ENCODE peak calls at places on chromosomes 11 and 22, in seven cellular contexts. O is breast epithelium, X is cardiac fibroblast, C is heart right ventricle, E is GM12865, M is H9, S is choroid plexus epithelial cell. G is an unnamed sample.

GRCh38 chr22:25207553-25208157 is 8.0 kb downstream of the CRYBB3 start:
- DNase-seq in C (no peak), M (no peak), X (no peak), S (no peak), O (no peak), E (no peak), G (no peak)

GRCh38 chr11:96317985-96318384 is 25.0 kb downstream of the MAML2 start:
- DNase-seq in O (no peak), S (no peak), C (no peak), E (peak), X (no peak), M (no peak), G (no peak)

GRCh38 chr22:46723882-46724281 is 14.2 kb downstream of the CERK start:
- DNase-seq in O (no peak), E (no peak), S (no peak), X (no peak), C (no peak), M (no peak), G (no peak)

GRCh38 chr11:4090258-4090657 is 4.3 kb upstream of the RRM1 start:
- DNase-seq in C (no peak), M (no peak), O (no peak), S (no peak), X (no peak), E (no peak), G (no peak)

GRCh38 chr11:118002010-118002540 is 15.9 kb downstream of the IL10RA start:
- DNase-seq in O (no peak), X (no peak), E (no peak), C (no peak), S (no peak), M (no peak), G (peak)

GRCh38 chr11:121418625-121419114 is 33.4 kb upstream of the SORL1 start:
- DNase-seq in O (no peak), E (peak), M (no peak), S (no peak), X (no peak), C (no peak), G (no peak)

GRCh38 chr11:69382131-69383128 is 88.5 kb downstream of the MYEOV start:
- DNase-seq in M (peak), C (peak), E (no peak), X (peak), O (peak), S (peak), G (no peak)

GRCh38 chr11:44990665-44991064 is 40.0 kb upstream of the TP53I11 start:
- DNase-seq in X (no peak), S (no peak), M (peak), C (no peak), E (no peak), O (no peak), G (peak)

GRCh38 chr11:97990162-97990920 is 1030.4 kb upstream of the CNTN5 start:
- DNase-seq in C (no peak), M (no peak), O (no peak), S (peak), X (peak), E (no peak), G (no peak)

GRCh38 chr22:40400173-40400572 is 29.8 kb downstream of the SGSM3 start:
- DNase-seq in O (no peak), M (no peak), S (no peak), C (no peak), E (peak), X (no peak), G (no peak)

GRCh38 chr11:122189259-122189658 is 73.2 kb upstream of the BLID start:
- DNase-seq in O (no peak), E (no peak), C (no peak), X (peak), M (no peak), S (peak), G (no peak)

GRCh38 chr11:28058333-28058732 is 49.6 kb downstream of the KIF18A start:
- DNase-seq in E (no peak), S (peak), C (no peak), O (no peak), X (no peak), M (no peak), G (no peak)

GRCh38 chr11:69498614-69499175 is 17.2 kb downstream of the LINC01488 start:
- DNase-seq in O (no peak), E (no peak), M (no peak), C (no peak), S (no peak), X (no peak), G (peak)

GRCh38 chr22:17570851-17571631 is 7.7 kb downstream of the SLC25A18 start:
- DNase-seq in E (no peak), M (no peak), C (peak), O (peak), X (peak), S (peak), G (peak)

GRCh38 chr11:84800755-84801346 is 826.3 kb downstream of the DLG2 start:
- DNase-seq in S (peak), X (peak), M (no peak), O (no peak), E (no peak), C (no peak), G (no peak)

GRCh38 chr11:35089724-35090505 is 49.1 kb upstream of the CD44 start:
- DNase-seq in X (no peak), S (no peak), E (peak), C (no peak), O (no peak), M (no peak), G (no peak)

GRCh38 chr22:19961201-19961580 is 19.6 kb upstream of the TXNRD2 start:
- DNase-seq in X (no peak), E (no peak), O (no peak), M (no peak), C (no peak), S (no peak), G (no peak)

GRCh38 chr11:32385998-32386397 is 49.3 kb downstream of the WT1 start:
- DNase-seq in S (peak), X (peak), E (no peak), M (peak), O (no peak), C (no peak), G (no peak)

GRCh38 chr11:77074626-77075221 is 8.0 kb downstream of the CAPN5 start:
- DNase-seq in E (no peak), S (no peak), M (peak), X (no peak), O (peak), C (no peak), G (no peak)

GRCh38 chr11:117839936-117840813 is 15.6 kb upstream of the FXYD2 start:
- DNase-seq in M (peak), X (no peak), S (no peak), E (no peak), C (no peak), O (no peak), G (peak)

GRCh38 chr22:38873469-38874411 is 1.7 kb upstream of the CBX6 start:
- DNase-seq in E (peak), X (no peak), C (no peak), M (no peak), S (no peak), O (no peak), G (no peak)

GRCh38 chr11:72591785-72592490 is 82.3 kb downstream of the PDE2A start:
- DNase-seq in S (peak), X (no peak), M (no peak), C (no peak), O (no peak), E (peak), G (no peak)

GRCh38 chr22:19691721-19692341 is 22.5 kb upstream of the SEPTIN5 start:
- DNase-seq in X (peak), M (peak), O (peak), C (no peak), S (peak), E (no peak), G (no peak)

GRCh38 chr11:19027829-19028595 is 32.5 kb downstream of the MRGPRX2 start:
- DNase-seq in E (no peak), C (no peak), S (peak), O (no peak), M (no peak), X (peak), G (no peak)

GRCh38 chr11:78313181-78313788 is 104.3 kb downstream of the GAB2 start:
- DNase-seq in S (peak), M (no peak), O (no peak), X (peak), E (no peak), C (no peak), G (no peak)

GRCh38 chr11:130068986-130069683 is 559 bp upstream of the APLP2 start:
- DNase-seq in M (peak), C (peak), X (peak), O (peak), S (peak), E (no peak), G (no peak)

GRCh38 chr11:66950113-66950535 is 8.1 kb downstream of the PC start:
- DNase-seq in S (peak), E (peak), C (no peak), M (peak), O (peak), X (peak), G (no peak)

GRCh38 chr11:2562897-2563215 is 118.0 kb downstream of the KCNQ1 start:
- DNase-seq in E (no peak), C (no peak), X (no peak), S (no peak), O (no peak), M (no peak), G (no peak)

GRCh38 chr22:36386351-36386899 is 1.3 kb downstream of the MYH9 start:
- DNase-seq in E (peak), S (no peak), X (peak), C (peak), O (no peak), M (no peak), G (no peak)

GRCh38 chr11:13277719-13278619 is at the start of gene BMAL1:
- DNase-seq in O (peak), X (peak), S (no peak), C (peak), E (peak), M (peak), G (peak)

GRCh38 chr11:15744693-15745092 is 611.7 kb downstream of the SOX6 start:
- DNase-seq in C (no peak), M (no peak), X (no peak), E (no peak), O (no peak), S (no peak), G (no peak)

GRCh38 chr11:117614695-117615094 is 182.3 kb downstream of the DSCAML1 start:
- DNase-seq in S (no peak), C (no peak), E (no peak), M (peak), X (no peak), O (no peak), G (no peak)

GRCh38 chr11:83910135-83910534 is 624.0 kb upstream of the CCDC90B start:
- DNase-seq in M (no peak), S (no peak), E (no peak), X (no peak), O (no peak), C (no peak), G (no peak)

GRCh38 chr22:47341464-47341863 is 579.0 kb downstream of the TBC1D22A start:
- DNase-seq in O (no peak), E (no peak), C (no peak), S (no peak), X (no peak), M (no peak), G (no peak)

GRCh38 chr22:40345801-40346177 is 511 bp upstream of the ADSL start:
- DNase-seq in C (peak), X (peak), E (peak), S (peak), O (no peak), M (no peak), G (no peak)

DNA sequence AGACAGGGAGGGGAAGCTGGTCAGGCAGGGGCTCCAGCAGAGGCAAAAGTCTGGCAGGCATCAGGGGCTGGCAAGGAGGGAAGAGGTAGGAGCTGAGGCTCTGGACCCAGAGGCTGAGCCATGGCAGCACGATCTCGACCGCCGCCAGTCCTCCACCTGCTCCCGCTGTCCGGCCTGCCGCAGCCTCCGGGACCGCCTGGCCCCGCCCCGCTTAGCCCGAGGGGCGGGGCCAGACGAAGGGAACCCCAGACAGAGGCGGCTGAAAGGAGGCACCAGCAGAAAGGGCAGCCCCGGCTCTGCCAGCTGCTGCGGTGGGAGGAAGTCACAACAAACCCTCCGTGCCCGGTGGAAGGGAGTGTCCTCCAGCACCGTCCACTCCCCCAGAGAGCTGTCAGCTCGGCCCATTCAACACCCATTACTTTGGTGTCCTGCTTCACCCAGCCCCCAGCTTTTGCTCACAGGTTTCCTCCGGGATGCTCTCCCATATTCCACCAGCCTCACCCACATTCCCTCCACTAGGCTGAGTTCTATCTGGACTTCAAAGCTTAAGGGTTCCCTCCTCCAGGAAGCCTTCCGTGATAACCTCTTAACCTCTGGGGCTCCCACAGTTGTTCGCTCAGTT is at the start of gene MFNG:
- DNase-seq in E (peak), O (no peak), S (peak), C (peak), X (no peak), M (peak), G (no peak)
- TF ChIP-seq CTCF in E (no peak), O (no peak), S (peak), C (no peak), X (no peak), M (peak), G (no peak)

DNA sequence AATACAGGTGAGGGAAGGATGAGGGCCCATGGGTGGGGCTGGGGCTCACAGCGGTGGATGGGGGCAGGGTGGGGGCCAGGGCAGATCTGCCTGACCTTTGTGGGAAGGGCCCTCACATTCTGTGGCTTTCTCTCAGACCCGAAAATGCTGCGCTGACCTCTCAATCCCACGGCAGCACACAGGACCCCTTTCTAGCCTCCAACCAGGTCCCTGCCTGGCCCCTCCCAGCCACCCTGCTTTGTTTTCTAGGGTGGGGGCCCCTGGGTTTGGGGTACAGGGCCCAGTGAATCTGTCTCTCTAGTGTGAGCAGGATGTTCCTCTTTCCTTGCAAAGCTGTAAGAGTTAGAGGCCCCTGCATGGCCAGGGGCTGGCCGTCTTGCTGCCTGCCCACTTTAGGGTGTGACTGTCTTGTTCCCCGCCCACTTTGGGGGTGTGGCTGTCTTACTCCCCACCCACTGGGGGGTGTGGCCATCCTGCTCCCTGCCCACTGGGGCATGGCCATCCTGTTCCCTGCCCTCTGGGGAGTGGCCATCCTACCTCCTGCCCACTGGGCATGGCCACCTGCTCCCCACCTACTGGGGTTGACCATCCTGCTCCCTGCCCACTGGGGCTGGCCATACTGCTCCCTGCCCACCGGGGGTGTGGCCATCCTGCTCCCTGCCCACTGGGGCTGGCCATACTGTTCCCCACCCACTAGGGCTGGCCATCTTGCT is 11.5 kb downstream of the PARVG start:
- DNase-seq in E (peak), M (peak), O (no peak), C (no peak), S (peak), X (peak), G (no peak)
- TF ChIP-seq CTCF in E (no peak), M (no peak), O (no peak), C (no peak), S (no peak), X (no peak), G (no peak)

GRCh38 chr11:23113887-23114216 is 253.6 kb upstream of the CCDC179 start:
- DNase-seq in X (no peak), M (no peak), O (no peak), C (no peak), E (no peak), S (no peak), G (no peak)
- TF ChIP-seq CTCF in X (no peak), M (no peak), O (no peak), C (no peak), E (no peak), S (no peak), G (no peak)

GRCh38 chr11:20589796-20590195 is 9.6 kb upstream of the SLC6A5 start:
- DNase-seq in M (no peak), C (no peak), E (no peak), X (no peak), O (no peak), S (no peak), G (no peak)
- TF ChIP-seq CTCF in M (no peak), C (no peak), E (no peak), X (no peak), O (no peak), S (no peak), G (no peak)

GRCh38 chr22:23387827-23388491 is 192.1 kb downstream of the IGLL1 start:
- DNase-seq in X (no peak), C (no peak), O (no peak), M (no peak), S (no peak), E (no peak), G (no peak)

GRCh38 chr22:23386822-23387580 is 193.1 kb downstream of the IGLL1 start:
- DNase-seq in X (no peak), C (no peak), E (no peak), M (no peak), S (no peak), O (no peak), G (no peak)

GRCh38 chr22:23385301-23386244 is 194.5 kb downstream of the IGLL1 start:
- DNase-seq in C (peak), E (peak), O (peak), X (peak), M (peak), S (peak), G (peak)

GRCh38 chr22:23384899-23385298 is 195.2 kb downstream of the IGLL1 start:
- DNase-seq in M (no peak), E (no peak), S (no peak), X (no peak), O (no peak), C (no peak), G (no peak)

GRCh38 chr22:23386245-23386631 is 193.9 kb downstream of the IGLL1 start:
- DNase-seq in X (peak), C (no peak), S (no peak), E (no peak), M (no peak), O (no peak), G (no peak)
- TF ChIP-seq CTCF in X (no peak), C (no peak), S (no peak), E (no peak), M (no peak), O (no peak), G (peak)

G was measured in mesothelial cell of epicardium.